ENCODE peak calls at places on chromosomes 3 and 15, in nine cellular contexts. R is endothelial cell; H is Calu3; O is stomach; I is nephron progenitor cell; F is activated CD8-positive, alpha-beta T cell treated with anti-CD3 and anti-CD28 coated beads for 36 hours; M is heart right ventricle; N is mesothelial cell of epicardium; U is WTC11. E is an unnamed sample.

GRCh38 chr3:108090066-108090700 is 648 bp downstream of the CD47 start:
- DNase-seq in F (peak; percentile 75), R (peak; percentile 13), I (no peak), O (peak; percentile 34), M (no peak), H (no peak), U (peak; percentile 37), N (no peak), E (peak; percentile 55)

GRCh38 chr3:48402281-48402732 is 27.6 kb downstream of the PLXNB1 start:
- DNase-seq in N (no peak), I (no peak), H (peak; percentile 42), R (peak; percentile 2), M (peak; percentile 45), F (peak; percentile 17), U (no peak), O (peak; percentile 59), E (peak; percentile 7)

GRCh38 chr15:44194397-44195150 is 497 bp downstream of the FRMD5 start:
- DNase-seq in U (no peak), I (no peak), N (peak; percentile 34), M (peak; percentile 20), O (peak; percentile 45), H (peak; percentile 76), F (peak; percentile 54), R (no peak), E (no peak)

GRCh38 chr3:98901032-98901464 is 447 bp downstream of the DCBLD2 start:
- DNase-seq in M (peak; percentile 50), O (peak; percentile 40), R (peak; percentile 55), N (peak; percentile 18), H (peak; percentile 54), I (peak; percentile 68), U (peak; percentile 70), F (peak; percentile 20), E (peak; percentile 62)

GRCh38 chr3:64104006-64104405 is 80.7 kb upstream of the PSMD6 start:
- DNase-seq in N (no peak), H (no peak), F (no peak), U (no peak), O (no peak), I (no peak), M (no peak), R (no peak), E (no peak)

GRCh38 chr3:41198526-41198925 is 779 bp upstream of the CTNNB1 start:
- DNase-seq in M (peak; percentile 28), N (no peak), O (peak; percentile 39), H (no peak), F (peak; percentile 37), I (no peak), U (no peak), R (no peak), E (no peak)

GRCh38 chr15:39919396-39919739 is 698 bp downstream of the GPR176 start:
- DNase-seq in U (no peak), M (no peak), O (no peak), F (no peak), H (no peak), R (peak; percentile 9), I (no peak), N (no peak), E (no peak)

GRCh38 chr3:153978023-153978422 is 143.2 kb upstream of the ARHGEF26 start:
- DNase-seq in I (no peak), H (no peak), N (no peak), U (no peak), F (no peak), R (no peak), O (no peak), M (no peak), E (no peak)

GRCh38 chr3:106121491-106122289 is 252.9 kb upstream of the CBLB start:
- DNase-seq in R (no peak), N (no peak), M (no peak), O (no peak), U (no peak), F (no peak), H (no peak), I (no peak), E (no peak)
- TF ChIP-seq CTCF in R (no peak), N (no peak), M (no peak), O (no peak), U (no peak), F (no peak), H (no peak), I (no peak), E (no peak)

GRCh38 chr3:8784676-8785435 is 15.4 kb upstream of the OXTR start:
- DNase-seq in U (no peak), R (no peak), O (no peak), N (no peak), M (no peak), H (no peak), F (no peak), I (no peak), E (no peak)

GRCh38 chr3:8794247-8794646 is 24.8 kb upstream of the OXTR start:
- DNase-seq in I (no peak), N (no peak), R (no peak), O (no peak), F (no peak), U (no peak), H (no peak), M (no peak), E (no peak)

GRCh38 chr3:8793242-8793641 is 23.8 kb upstream of the OXTR start:
- DNase-seq in N (no peak), O (no peak), U (no peak), R (no peak), M (no peak), F (no peak), H (no peak), I (no peak), E (no peak)

GRCh38 chr3:8790529-8790928 is 21.1 kb upstream of the OXTR start:
- DNase-seq in I (no peak), M (no peak), U (no peak), R (no peak), F (no peak), H (no peak), N (no peak), O (no peak), E (no peak)
- TF ChIP-seq CTCF in I (no peak), M (no peak), U (no peak), R (no peak), F (no peak), H (no peak), N (no peak), O (no peak), E (no peak)

GRCh38 chr15:60442031-60442665 is 36.8 kb downstream of the ICE2 start:
- DNase-seq in M (no peak), U (no peak), F (no peak), I (no peak), H (no peak), O (no peak), N (no peak), R (no peak), E (no peak)

GRCh38 chr15:60448668-60449360 is 30.1 kb downstream of the ICE2 start:
- DNase-seq in O (no peak), F (no peak), M (no peak), U (no peak), N (no peak), R (no peak), H (no peak), I (no peak), E (no peak)

GRCh38 chr15:60441323-60441722 is 37.6 kb downstream of the ICE2 start:
- DNase-seq in U (no peak), M (no peak), N (no peak), H (no peak), I (no peak), O (no peak), R (no peak), F (no peak), E (no peak)

GRCh38 chr15:60442763-60443162 is 36.2 kb downstream of the ICE2 start:
- DNase-seq in H (no peak), I (no peak), N (no peak), F (no peak), R (no peak), U (no peak), M (no peak), O (no peak), E (no peak)

DNA sequence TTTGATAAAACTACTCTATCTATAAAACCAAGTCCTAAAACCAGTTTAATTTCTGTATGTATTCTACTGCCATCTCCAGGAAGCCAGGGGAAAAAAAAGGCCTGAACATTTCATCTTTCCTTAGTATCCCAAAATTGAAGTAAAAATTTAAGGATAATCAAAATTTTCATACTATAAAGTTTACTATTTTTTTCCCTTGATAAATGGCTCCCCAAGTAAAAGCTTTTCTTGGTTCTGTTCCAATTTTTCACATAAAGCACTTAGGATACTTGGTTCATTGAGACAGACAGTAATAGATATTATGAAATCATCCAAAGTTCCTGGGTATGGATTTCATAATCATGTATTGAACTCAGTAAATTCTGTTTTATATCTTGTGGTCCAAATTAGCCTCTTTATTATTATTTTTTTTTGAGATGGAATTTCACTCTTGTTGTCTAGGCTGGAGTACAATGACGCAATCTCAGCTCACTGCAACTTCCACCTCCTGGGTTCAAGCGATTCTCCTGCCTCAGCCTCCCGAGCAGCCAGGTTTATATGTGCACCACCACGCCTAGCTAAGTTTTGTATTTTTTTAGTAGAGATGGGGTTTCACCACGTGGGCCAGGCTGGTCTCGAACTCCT is 34.5 kb downstream of the ICE2 start:
- DNase-seq in F (no peak), O (no peak), N (no peak), I (no peak), R (no peak), M (no peak), H (peak; percentile 13), U (no peak), E (no peak)
- TF ChIP-seq CTCF in F (no peak), O (peak; percentile 41), N (peak; percentile 41), I (no peak), R (no peak), M (peak; percentile 70), H (peak; percentile 17), U (no peak), E (no peak)

GRCh38 chr15:83380026-83380425 is 67.1 kb upstream of the SH3GL3 start:
- DNase-seq in R (no peak), M (no peak), O (no peak), U (no peak), I (no peak), F (no peak), H (no peak), N (no peak), E (no peak)

GRCh38 chr15:83378921-83379561 is 68.1 kb upstream of the SH3GL3 start:
- DNase-seq in I (no peak), F (no peak), N (no peak), U (peak; percentile 57), O (no peak), M (no peak), R (no peak), H (peak; percentile 18), E (no peak)

GRCh38 chr15:83379574-83379973 is 67.6 kb upstream of the SH3GL3 start:
- DNase-seq in N (no peak), I (no peak), R (no peak), M (no peak), F (no peak), U (peak; percentile 34), O (no peak), H (peak; percentile 63), E (peak; percentile 24)

DNA sequence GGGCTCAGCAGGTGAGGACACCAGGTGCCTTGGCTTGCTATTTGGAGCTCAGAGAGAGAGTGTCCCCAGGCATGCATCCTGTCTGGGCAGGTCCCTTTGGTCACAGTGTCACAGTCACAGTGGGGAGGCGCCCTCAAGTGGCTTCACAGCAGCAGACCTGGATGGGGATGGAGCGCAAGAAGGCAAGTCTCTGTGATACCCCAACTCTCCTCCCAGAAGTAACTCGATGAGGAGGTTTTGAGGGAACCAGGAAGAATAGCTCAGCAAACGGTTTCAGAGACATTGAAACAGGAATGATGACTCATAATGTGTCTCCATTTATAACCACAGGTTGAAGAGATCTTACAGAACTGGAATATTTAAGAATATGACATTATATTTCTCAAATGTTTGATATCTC is 66.5 kb upstream of the SH3GL3 start:
- DNase-seq in H (peak; percentile 79), M (peak; percentile 32), U (peak; percentile 34), O (no peak), N (no peak), I (peak; percentile 52), R (peak; percentile 40), F (peak; percentile 67), E (peak; percentile 83)
- TF ChIP-seq CTCF in H (no peak), M (peak; percentile 52), U (no peak), O (no peak), N (no peak), I (peak; percentile 13), R (no peak), F (peak; percentile 18), E (peak; percentile 57)